ENCODE peak calls at places on chromosome X, in six cellular contexts. U, E, V, S, X and K are unnamed samples.

GRCh38 chrX:115372026-115372610 is 82.6 kb downstream of the LUZP4 start:
- DNase-seq in U (no peak), E (no peak), V (no peak), S (no peak), X (no peak), K (no peak)

GRCh38 chrX:76014321-76014720 is 158.5 kb upstream of the PBDC1 start:
- DNase-seq in U (no peak), E (no peak), V (no peak), S (no peak), X (no peak), K (no peak)

GRCh38 chrX:117839544-117839943 is 277.1 kb downstream of the KLHL13 start:
- DNase-seq in U (no peak), E (no peak), V (no peak), S (no peak), X (no peak), K (no peak)

GRCh38 chrX:153781428-153782047 is 697 bp downstream of the SRPK3 start:
- DNase-seq in U (no peak), E (no peak), V (no peak), S (no peak), X (no peak), K (no peak)

GRCh38 chrX:66200050-66200664 is 36.1 kb downstream of the HEPH start:
- DNase-seq in U (no peak), E (no peak), V (no peak), S (no peak), X (no peak), K (no peak)

GRCh38 chrX:9342581-9343051 is 122.2 kb upstream of the TBL1X start:
- DNase-seq in U (peak), E (peak), V (no peak), S (no peak), X (peak), K (peak)

GRCh38 chrX:132022115-132022862 is 813 bp upstream of the STK26 start:
- DNase-seq in U (no peak), E (no peak), V (no peak), S (no peak), X (no peak), K (no peak)

GRCh38 chrX:15988661-15989603 is 134.3 kb upstream of the AP1S2 start:
- DNase-seq in U (no peak), E (no peak), V (peak), S (peak), X (no peak), K (no peak)

GRCh38 chrX:126551306-126551705 is 1.3 kb downstream of the DCAF12L1 start:
- DNase-seq in U (no peak), E (peak), V (no peak), S (no peak), X (no peak), K (no peak)

GRCh38 chrX:100615015-100615414 is 21.6 kb downstream of the TSPAN6 start:
- DNase-seq in U (no peak), E (no peak), V (peak), S (peak), X (no peak), K (no peak)

GRCh38 chrX:826026-826425 is 195.4 kb downstream of the SHOX start:
- DNase-seq in U (no peak), E (no peak), V (no peak), S (peak), X (no peak), K (no peak)

GRCh38 chrX:118497180-118497814 is 1.7 kb downstream of the DOCK11 start:
- DNase-seq in U (no peak), E (no peak), V (no peak), S (no peak), X (no peak), K (no peak)

GRCh38 chrX:42732506-42732905 is 45.5 kb downstream of the PPP1R2C start:
- DNase-seq in U (no peak), E (no peak), V (no peak), S (no peak), X (no peak), K (no peak)

GRCh38 chrX:133910539-133910938 is 74.9 kb downstream of the GPC3 start:
- DNase-seq in U (no peak), E (no peak), V (no peak), S (no peak), X (no peak), K (no peak)

GRCh38 chrX:37922926-37923325 is 75.6 kb upstream of the DYNLT3 start:
- DNase-seq in U (no peak), E (no peak), V (no peak), S (no peak), X (no peak), K (no peak)

GRCh38 chrX:15973941-15974340 is 119.3 kb upstream of the AP1S2 start:
- DNase-seq in U (no peak), E (peak), V (no peak), S (no peak), X (no peak), K (no peak)

GRCh38 chrX:24260827-24261550 is 52.9 kb downstream of the SUPT20HL2 start:
- DNase-seq in U (peak), E (peak), V (no peak), S (no peak), X (no peak), K (no peak)

GRCh38 chrX:20432048-20432447 is 165.3 kb upstream of the RPS6KA3 start:
- DNase-seq in U (no peak), E (no peak), V (peak), S (no peak), X (no peak), K (no peak)

GRCh38 chrX:95885074-95885473 is 799.6 kb upstream of the DIAPH2 start:
- DNase-seq in U (no peak), E (no peak), V (peak), S (no peak), X (no peak), K (no peak)

GRCh38 chrX:155888139-155888538 is 7.0 kb downstream of the VAMP7 start:
- DNase-seq in U (no peak), E (no peak), V (peak), S (no peak), X (no peak), K (no peak)

GRCh38 chrX:22952011-22952410 is 47.7 kb upstream of the DDX53 start:
- DNase-seq in U (no peak), E (no peak), V (peak), S (no peak), X (no peak), K (no peak)

GRCh38 chrX:24646745-24647182 is 383 bp downstream of the PCYT1B start:
- DNase-seq in U (no peak), E (no peak), V (no peak), S (no peak), X (no peak), K (peak)

GRCh38 chrX:12383196-12383595 is 244.9 kb downstream of the FRMPD4 start:
- DNase-seq in U (no peak), E (no peak), V (no peak), S (no peak), X (no peak), K (no peak)
- TF ChIP-seq CTCF in U (no peak), E (no peak), V (peak), S (peak), X (no peak), K (peak)

DNA sequence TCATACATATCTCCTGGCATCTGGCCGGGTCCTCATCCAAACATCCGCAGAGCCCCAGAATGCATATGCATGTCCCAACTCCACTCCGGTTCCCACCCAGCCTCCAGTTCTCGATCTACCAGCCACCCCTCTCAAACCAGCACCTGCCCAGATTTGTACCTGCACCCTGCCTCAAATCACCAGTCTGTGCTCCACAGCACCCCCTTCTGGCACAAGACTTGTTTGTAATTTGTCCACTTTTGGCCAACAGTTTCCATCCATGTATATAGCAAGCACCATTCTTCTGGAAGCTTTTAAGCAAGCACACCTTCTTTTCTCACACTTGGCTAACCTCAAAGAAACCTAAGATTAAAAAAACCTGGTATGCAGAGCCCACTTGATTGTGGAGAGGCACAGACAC is 644.1 kb downstream of the MID1IP1 start:
- DNase-seq in U (no peak), E (no peak), V (no peak), S (no peak), X (peak), K (peak)
- TF ChIP-seq CTCF in U (no peak), E (peak), V (peak), S (peak), X (peak), K (peak)

DNA sequence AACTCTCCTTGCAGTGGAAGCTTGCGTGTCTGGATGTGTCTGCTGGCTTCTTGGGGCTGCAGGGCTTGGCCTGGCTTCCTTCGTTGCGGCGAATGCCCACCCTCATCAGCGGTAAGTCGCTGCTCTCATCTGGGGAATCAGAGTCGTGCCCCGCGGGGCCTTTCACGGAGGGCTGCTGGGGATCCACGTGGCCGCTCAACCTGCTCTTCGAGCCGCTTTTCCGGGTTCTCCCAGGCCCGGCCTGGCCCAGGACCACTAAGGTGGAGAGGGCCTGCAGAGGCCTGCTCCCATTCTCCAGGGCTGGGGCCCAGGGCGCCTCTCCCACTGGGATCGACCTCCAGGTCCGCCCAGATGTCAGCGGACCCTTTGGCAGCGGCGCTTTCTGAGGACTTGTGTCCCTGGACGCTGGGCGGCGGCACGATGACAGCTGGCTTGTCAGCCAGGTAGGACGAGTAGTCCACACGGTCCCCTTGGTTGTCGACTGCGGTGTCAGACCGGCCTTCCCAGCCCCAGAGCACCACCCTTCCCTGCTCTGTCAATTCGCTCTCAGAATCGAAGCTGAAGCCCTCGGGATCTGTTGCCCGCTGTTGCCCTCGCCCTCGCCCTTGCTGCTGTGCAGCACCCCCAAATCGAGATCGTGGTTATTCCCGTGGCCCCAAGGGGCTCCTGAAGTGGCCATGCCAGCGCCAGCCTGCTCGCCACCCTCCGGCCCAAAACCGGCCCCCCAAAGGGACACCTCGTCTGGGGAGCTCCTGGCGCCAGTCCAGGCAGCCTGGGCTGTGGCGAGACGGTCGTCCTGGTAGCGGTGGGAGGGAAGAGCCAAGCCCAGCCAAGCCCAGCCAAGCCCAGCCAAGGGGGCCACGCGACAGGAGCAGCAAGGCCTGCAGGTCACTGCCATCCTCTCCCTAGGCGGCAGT is 37.8 kb upstream of the NHSL2 start:
- DNase-seq in U (no peak), E (peak), V (no peak), S (no peak), X (no peak), K (no peak)
- TF ChIP-seq CTCF in U (no peak), E (no peak), V (no peak), S (no peak), X (no peak), K (no peak)

GRCh38 chrX:18098704-18099103 is 122.0 kb downstream of the BEND2 start:
- DNase-seq in U (no peak), E (no peak), V (no peak), S (no peak), X (no peak), K (peak)
- TF ChIP-seq CTCF in U (no peak), E (no peak), V (no peak), S (no peak), X (no peak), K (no peak)

DNA sequence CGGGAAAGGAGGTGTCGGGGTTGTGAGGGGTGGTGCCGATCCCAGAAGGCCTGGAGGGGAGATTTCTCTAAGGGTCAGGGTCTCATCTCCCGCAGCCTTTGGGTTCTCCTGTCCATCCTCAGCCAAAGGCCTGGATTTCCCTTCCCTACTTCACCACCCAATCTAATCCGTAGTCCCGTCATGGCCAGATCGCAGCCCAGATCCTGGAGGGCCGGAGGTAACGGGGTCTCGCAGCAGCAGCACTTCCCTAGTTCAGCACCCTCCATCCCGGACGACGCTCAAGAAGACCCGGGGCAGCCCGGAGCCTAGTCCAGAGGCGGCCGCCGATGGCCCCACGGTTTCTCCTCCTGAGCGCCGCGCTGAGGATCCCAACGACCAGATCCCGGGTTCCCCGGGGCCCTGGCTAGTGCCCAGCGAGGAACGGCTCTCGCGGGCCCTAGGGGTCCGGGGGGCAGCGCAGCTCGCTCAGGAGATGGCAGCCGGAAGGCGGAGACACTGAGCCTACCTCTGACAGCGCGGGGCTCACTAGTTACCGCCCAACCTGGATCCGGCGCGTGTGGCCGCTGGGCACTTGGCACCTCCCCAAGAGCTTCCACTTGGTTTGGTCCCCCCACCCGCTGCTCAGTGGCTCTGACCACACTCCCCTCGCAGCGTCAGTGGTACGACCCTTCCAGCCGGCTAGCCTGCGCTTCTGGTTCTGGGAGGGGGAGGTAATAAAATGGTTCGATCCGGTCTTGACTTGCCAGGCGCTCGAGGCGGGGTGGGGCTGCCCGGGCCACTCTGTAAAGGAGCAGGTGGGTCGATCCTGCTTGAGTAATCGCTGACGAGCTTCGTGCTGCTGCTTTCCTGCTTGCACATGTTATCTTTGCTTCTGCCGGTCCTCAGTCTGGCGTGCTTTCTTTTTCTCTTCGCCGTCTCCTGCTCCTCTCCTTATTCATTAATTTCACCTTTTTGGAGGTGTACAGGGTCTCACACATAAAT is 3.6 kb downstream of the MAGIX start:
- DNase-seq in U (peak), E (peak), V (peak), S (no peak), X (peak), K (peak)
- TF ChIP-seq CTCF in U (peak), E (no peak), V (no peak), S (no peak), X (no peak), K (no peak)